ENCODE peak calls at places on chromosomes 6 and 20, in four cellular contexts. One of them, this sample, is unnamed.

GRCh38 chr6:5695260-5696245 is 311.2 kb downstream of the NRN1 start:
- DNase-seq in HepG2: no peak
- DNase-seq in GM12878: no peak
- DNase-seq in K562: no peak
- DNase-seq in this sample: no peak

GRCh38 chr6:27505209-27506027 is 32.5 kb upstream of the ZNF184 start:
- DNase-seq in HepG2: peak
- DNase-seq in GM12878: peak
- DNase-seq in K562: peak
- DNase-seq in this sample: peak

GRCh38 chr20:23752481-23753193 is 1.9 kb upstream of the CST1 start:
- DNase-seq in HepG2: no peak
- DNase-seq in GM12878: no peak
- DNase-seq in K562: no peak
- DNase-seq in this sample: no peak

GRCh38 chr20:22389836-22390542 is 194.4 kb downstream of the FOXA2 start:
- DNase-seq in HepG2: peak
- DNase-seq in GM12878: no peak
- DNase-seq in K562: peak
- DNase-seq in this sample: peak

GRCh38 chr6:124994648-124995047 is 32.4 kb downstream of the RNF217 start:
- DNase-seq in HepG2: no peak
- DNase-seq in GM12878: no peak
- DNase-seq in K562: no peak
- DNase-seq in this sample: no peak

GRCh38 chr6:52221302-52221701 is 23.0 kb downstream of the IL17F start:
- DNase-seq in HepG2: no peak
- DNase-seq in GM12878: no peak
- DNase-seq in K562: peak
- DNase-seq in this sample: no peak

GRCh38 chr20:48812600-48813445 is 15.0 kb downstream of the PREX1 start:
- DNase-seq in HepG2: no peak
- DNase-seq in GM12878: no peak
- DNase-seq in K562: no peak
- DNase-seq in this sample: no peak

GRCh38 chr6:25250878-25251277 is 28.3 kb upstream of the CARMIL1 start:
- DNase-seq in HepG2: no peak
- DNase-seq in GM12878: peak
- DNase-seq in K562: no peak
- DNase-seq in this sample: no peak

GRCh38 chr6:31586596-31586995 is 519 bp downstream of the LST1 start:
- DNase-seq in HepG2: no peak
- DNase-seq in GM12878: no peak
- DNase-seq in K562: no peak
- DNase-seq in this sample: no peak

GRCh38 chr6:130752292-130752691 is 74.9 kb upstream of the SMLR1 start:
- DNase-seq in HepG2: no peak
- DNase-seq in GM12878: no peak
- DNase-seq in K562: no peak
- DNase-seq in this sample: no peak

GRCh38 chr6:48249071-48249470 is 138.1 kb upstream of the PTCHD4 start:
- DNase-seq in HepG2: no peak
- DNase-seq in GM12878: no peak
- DNase-seq in K562: no peak
- DNase-seq in this sample: no peak

GRCh38 chr6:105138141-105138540 is 41.7 kb downstream of the POPDC3 start:
- DNase-seq in HepG2: no peak
- DNase-seq in GM12878: no peak
- DNase-seq in K562: no peak
- DNase-seq in this sample: no peak

GRCh38 chr6:105135907-105136432 is 43.8 kb downstream of the POPDC3 start:
- DNase-seq in HepG2: no peak
- DNase-seq in GM12878: no peak
- DNase-seq in K562: no peak
- DNase-seq in this sample: no peak

GRCh38 chr6:105135056-105135455 is 44.8 kb downstream of the POPDC3 start:
- DNase-seq in HepG2: peak
- DNase-seq in GM12878: no peak
- DNase-seq in K562: no peak
- DNase-seq in this sample: no peak

GRCh38 chr6:105137388-105137787 is 42.4 kb downstream of the POPDC3 start:
- DNase-seq in HepG2: no peak
- DNase-seq in GM12878: no peak
- DNase-seq in K562: no peak
- DNase-seq in this sample: no peak

DNA sequence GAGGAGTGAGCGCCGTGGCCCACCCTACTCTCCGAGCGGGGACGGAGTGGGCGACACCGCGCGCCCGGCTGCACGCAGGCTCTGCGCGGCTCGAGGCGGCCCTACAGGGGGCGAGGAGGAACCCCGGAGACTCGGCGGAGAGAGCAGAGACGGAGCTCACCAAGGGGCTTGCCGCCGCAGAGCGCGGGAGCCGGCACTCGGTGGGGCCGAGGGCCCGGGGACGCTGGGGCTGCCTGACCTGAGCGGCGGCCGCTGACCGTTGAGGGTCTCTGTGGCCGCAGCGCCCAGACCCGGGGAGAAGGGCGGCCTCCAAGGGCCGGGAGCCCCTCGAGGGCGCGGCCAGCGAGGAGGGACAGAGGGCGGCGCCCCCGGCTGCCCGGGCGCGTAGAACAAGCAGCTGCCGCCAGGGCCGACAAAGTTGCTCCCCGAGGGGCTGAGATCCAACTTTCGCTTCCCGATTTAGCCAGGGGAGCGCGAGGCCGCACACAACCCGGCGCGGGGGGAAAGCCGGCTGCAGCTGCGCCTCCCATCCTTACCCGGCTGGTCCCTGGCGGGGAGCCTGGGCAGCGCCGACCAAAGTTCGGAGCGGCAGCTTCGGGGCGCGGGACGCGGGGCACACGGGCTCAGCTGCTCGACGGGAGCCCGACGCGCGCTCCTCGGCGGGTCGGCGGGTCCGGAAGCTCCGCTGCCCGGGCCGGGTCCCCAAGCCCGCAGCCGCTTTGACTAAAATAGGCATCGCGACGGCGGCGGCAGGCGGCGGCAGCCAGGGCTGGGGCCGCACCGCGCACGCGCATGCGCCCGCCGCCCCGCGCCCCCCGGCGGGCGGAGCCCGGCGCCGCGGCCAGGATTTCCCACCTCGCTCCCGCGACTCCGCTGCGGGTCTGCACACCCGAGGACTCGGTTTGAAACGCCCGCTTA is 43.1 kb downstream of the POPDC3 start:
- DNase-seq in HepG2: no peak
- DNase-seq in GM12878: no peak
- DNase-seq in K562: peak
- DNase-seq in this sample: peak
- TF ChIP-seq ATF3 in HepG2: no peak
- TF ChIP-seq ATF3 in GM12878: no peak
- TF ChIP-seq ATF3 in K562: no peak
- TF ChIP-seq ATF3 in this sample: no peak

DNA sequence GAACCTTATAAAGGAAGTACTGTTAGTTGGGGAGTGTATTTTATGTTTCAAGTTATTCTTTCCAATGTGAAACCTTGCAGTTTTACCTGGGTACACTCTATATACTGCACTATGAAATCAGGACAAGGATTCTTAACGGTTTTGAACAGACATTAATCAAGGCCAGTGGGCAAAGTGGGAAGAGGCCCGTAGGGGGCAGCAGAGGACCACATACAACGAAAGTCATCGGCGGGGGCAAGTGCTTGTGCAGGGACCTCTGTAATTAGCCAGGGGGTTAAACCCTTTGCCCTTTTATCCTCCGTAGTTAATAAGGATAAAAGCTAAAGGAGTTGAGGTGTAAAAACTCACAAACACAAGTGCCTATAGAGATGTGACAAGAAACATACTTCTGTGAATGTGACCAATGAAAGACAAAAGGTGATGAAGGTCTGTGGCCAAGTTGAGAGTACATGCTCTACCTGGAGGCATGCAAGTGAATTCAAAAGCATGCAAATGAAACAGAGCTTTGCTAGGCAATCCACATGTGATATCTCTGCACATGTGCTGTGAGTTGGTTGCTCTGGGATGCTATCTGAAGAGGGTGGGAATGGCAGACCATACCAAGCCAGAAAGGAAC is 392.7 kb upstream of the MAN1A1 start:
- DNase-seq in HepG2: peak
- DNase-seq in GM12878: no peak
- DNase-seq in K562: peak
- DNase-seq in this sample: peak
- TF ChIP-seq NR2C2 in HepG2: no peak
- TF ChIP-seq NR2C2 in GM12878: no peak
- TF ChIP-seq NR2C2 in K562: no peak
- TF ChIP-seq NR2C2 in this sample: no peak

DNA sequence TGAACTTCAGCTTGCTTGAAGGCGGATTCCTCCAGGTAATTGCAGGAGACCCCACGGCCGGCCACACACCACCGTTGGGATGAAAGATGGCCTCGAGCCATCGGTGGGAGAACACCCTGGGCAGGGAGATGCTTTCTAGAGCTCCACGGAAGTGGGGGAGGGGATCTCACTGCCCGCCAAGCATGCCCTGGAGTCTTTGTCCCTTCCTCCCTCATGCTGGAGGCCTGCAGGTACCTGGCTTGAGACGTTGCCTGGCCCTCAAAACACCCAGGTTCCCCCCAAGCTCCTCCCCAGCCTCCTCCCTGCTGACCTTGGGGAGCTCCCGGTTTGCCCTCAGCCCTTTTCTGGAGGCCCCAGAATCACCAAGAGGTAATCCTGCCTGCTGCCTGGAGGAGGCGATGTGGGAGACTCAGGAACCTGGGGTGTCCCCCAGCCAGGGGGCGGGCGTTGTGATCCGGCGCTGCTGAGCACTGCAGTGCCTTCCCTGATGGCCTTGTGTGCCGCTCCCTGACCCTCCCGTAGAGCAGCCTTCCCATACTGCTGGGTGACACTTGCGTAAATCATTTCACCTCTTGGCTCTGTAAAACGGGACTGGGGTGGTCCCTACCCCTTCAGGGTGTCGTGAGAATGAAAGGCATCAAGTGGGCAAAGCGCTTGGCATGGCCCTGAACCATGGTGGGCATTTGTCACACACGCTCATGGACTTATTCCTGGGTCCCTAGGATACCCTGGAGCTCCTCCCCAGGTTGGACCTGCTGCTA is 91.4 kb downstream of the CEBPB start:
- DNase-seq in HepG2: peak
- DNase-seq in GM12878: no peak
- DNase-seq in K562: peak
- DNase-seq in this sample: peak
- TF ChIP-seq ATF3 in HepG2: no peak
- TF ChIP-seq ATF3 in GM12878: no peak
- TF ChIP-seq ATF3 in K562: no peak
- TF ChIP-seq ATF3 in this sample: no peak

DNA sequence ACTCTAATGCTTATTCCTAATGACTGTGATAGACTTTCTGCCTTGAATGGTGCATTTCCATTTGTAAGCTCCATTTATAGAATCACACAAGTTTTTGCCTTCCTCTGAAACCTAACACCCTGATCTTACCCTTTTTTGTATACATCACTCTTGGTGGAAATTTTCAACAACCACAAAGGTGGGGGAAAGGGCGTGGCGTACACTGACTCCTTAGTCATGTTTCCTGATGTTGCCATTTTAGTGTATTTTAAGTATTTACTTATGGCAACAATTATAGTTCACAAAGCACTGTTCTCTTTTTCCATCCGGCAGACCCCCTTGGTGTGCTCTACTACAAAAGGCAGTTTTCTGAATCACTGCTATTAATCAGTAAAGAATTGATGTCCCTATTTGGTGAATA is 92.0 kb downstream of the ATXN1 start:
- DNase-seq in HepG2: peak
- DNase-seq in GM12878: no peak
- DNase-seq in K562: no peak
- DNase-seq in this sample: no peak
- TF ChIP-seq NR2C2 in HepG2: no peak
- TF ChIP-seq NR2C2 in GM12878: no peak
- TF ChIP-seq NR2C2 in K562: no peak
- TF ChIP-seq NR2C2 in this sample: no peak

GRCh38 chr6:21731411-21732031 is 138.0 kb downstream of the SOX4 start:
- DNase-seq in HepG2: peak
- DNase-seq in GM12878: no peak
- DNase-seq in K562: no peak
- DNase-seq in this sample: no peak
- TF ChIP-seq ATF3 in HepG2: no peak
- TF ChIP-seq ATF3 in GM12878: no peak
- TF ChIP-seq ATF3 in K562: no peak
- TF ChIP-seq ATF3 in this sample: no peak

GRCh38 chr20:55514498-55514897 is 490.8 kb downstream of the CBLN4 start:
- DNase-seq in HepG2: no peak
- DNase-seq in GM12878: no peak
- DNase-seq in K562: no peak
- DNase-seq in this sample: no peak
- TF ChIP-seq NR2C2 in HepG2: no peak
- TF ChIP-seq NR2C2 in GM12878: no peak
- TF ChIP-seq NR2C2 in K562: no peak
- TF ChIP-seq NR2C2 in this sample: no peak

DNA sequence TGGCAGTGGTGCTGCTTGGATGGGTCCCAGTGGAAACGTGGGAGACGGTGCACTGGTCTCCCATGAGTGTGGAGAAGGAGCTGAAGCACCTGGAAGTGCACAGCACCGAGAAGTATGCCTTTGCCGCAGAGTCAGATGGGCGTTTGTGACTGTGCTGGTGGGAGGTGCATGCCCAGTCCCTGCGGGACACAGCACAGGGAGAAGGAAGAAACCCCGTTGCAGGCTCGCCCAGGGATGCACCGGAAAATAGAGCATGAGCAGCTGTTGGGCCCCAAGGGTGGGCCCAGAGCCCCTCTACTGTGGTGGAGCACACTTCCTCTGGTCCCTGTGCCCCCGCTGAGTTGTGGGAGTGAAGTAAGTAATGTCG is 19.3 kb upstream of the RGS17 start:
- DNase-seq in HepG2: no peak
- DNase-seq in GM12878: no peak
- DNase-seq in K562: no peak
- DNase-seq in this sample: no peak
- TF ChIP-seq ATF3 in HepG2: no peak
- TF ChIP-seq ATF3 in GM12878: no peak
- TF ChIP-seq ATF3 in K562: no peak
- TF ChIP-seq ATF3 in this sample: no peak

GRCh38 chr6:139748353-139749146 is 374.1 kb upstream of the CITED2 start:
- DNase-seq in HepG2: peak
- DNase-seq in GM12878: no peak
- DNase-seq in K562: peak
- DNase-seq in this sample: no peak
- TF ChIP-seq NR2C2 in HepG2: no peak
- TF ChIP-seq NR2C2 in GM12878: no peak
- TF ChIP-seq NR2C2 in K562: no peak
- TF ChIP-seq NR2C2 in this sample: no peak

GRCh38 chr6:108768176-108768555 is 80.1 kb upstream of the ARMC2 start:
- DNase-seq in HepG2: no peak
- DNase-seq in GM12878: no peak
- DNase-seq in K562: no peak
- DNase-seq in this sample: no peak
- TF ChIP-seq ATF3 in HepG2: no peak
- TF ChIP-seq ATF3 in GM12878: no peak
- TF ChIP-seq ATF3 in K562: no peak
- TF ChIP-seq ATF3 in this sample: no peak

DNA sequence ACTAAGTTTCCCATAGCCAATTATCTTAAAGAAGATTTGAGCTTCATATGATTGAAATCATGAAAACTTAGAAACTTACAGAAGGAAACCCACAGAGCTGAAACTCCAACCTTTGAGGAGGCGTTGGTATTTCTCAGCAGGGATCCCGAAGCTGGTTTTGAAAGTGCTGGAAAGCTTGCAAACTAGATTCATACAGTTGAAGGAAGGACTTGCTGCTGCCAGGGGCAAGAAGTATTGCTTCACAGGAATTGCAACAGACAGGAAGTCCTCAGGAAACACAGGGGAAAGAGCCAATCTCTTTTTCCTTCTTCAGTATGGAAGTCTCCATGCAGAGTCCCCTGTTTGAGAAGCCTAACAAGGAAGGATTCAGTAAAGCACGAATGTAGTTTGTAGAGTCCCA is 419.7 kb downstream of the CD109 start:
- DNase-seq in HepG2: no peak
- DNase-seq in GM12878: no peak
- DNase-seq in K562: no peak
- DNase-seq in this sample: no peak
- TF ChIP-seq NR2C2 in HepG2: no peak
- TF ChIP-seq NR2C2 in GM12878: no peak
- TF ChIP-seq NR2C2 in K562: no peak
- TF ChIP-seq NR2C2 in this sample: no peak